ENCODE peak calls at places on chromosome 19, in four cellular contexts. G is SK-N-SH, X is H1, M is K562. F is an unnamed sample.

GRCh38 chr19:40580619-40581018 is 3.9 kb downstream of the SHKBP1 start:
- DNase-seq in G (no peak), X (no peak), M (no peak), F (no peak)

GRCh38 chr19:56566904-56567273 is 379 bp upstream of the ZNF470 start:
- DNase-seq in G (peak), X (no peak), M (no peak), F (no peak)

GRCh38 chr19:40567040-40567749 is 9.5 kb upstream of the SHKBP1 start:
- DNase-seq in G (peak), X (peak), M (peak), F (no peak)

GRCh38 chr19:17323973-17324327 is 10.7 kb downstream of the ANO8 start:
- DNase-seq in G (no peak), X (no peak), M (peak), F (no peak)

GRCh38 chr19:30226464-30227070 is 145.6 kb upstream of the ZNF536 start:
- DNase-seq in G (peak), X (peak), M (no peak), F (no peak)

GRCh38 chr19:7706188-7706530 is 4.2 kb upstream of the FCER2 start:
- DNase-seq in G (no peak), X (no peak), M (no peak), F (no peak)

GRCh38 chr19:41795031-41795461 is 1.3 kb upstream of the CEACAM3 start:
- DNase-seq in G (peak), X (peak), M (peak), F (peak)

GRCh38 chr19:46714523-46715106 is 2.3 kb downstream of the PRKD2 start:
- DNase-seq in G (no peak), X (peak), M (no peak), F (no peak)

GRCh38 chr19:29881386-29881785 is 60.7 kb upstream of the URI1 start:
- DNase-seq in G (no peak), X (no peak), M (no peak), F (no peak)

GRCh38 chr19:46381746-46382345 is 31.5 kb downstream of the CCDC8 start:
- DNase-seq in G (no peak), X (no peak), M (no peak), F (no peak)

GRCh38 chr19:3459322-3459881 is 20.9 kb downstream of the SMIM24 start:
- DNase-seq in G (peak), X (no peak), M (peak), F (no peak)

GRCh38 chr19:28644261-28644660 is 568.7 kb downstream of the UQCRFS1 start:
- DNase-seq in G (no peak), X (no peak), M (no peak), F (no peak)

GRCh38 chr19:28472843-28473242 is 740.1 kb downstream of the UQCRFS1 start:
- DNase-seq in G (no peak), X (no peak), M (no peak), F (no peak)

DNA sequence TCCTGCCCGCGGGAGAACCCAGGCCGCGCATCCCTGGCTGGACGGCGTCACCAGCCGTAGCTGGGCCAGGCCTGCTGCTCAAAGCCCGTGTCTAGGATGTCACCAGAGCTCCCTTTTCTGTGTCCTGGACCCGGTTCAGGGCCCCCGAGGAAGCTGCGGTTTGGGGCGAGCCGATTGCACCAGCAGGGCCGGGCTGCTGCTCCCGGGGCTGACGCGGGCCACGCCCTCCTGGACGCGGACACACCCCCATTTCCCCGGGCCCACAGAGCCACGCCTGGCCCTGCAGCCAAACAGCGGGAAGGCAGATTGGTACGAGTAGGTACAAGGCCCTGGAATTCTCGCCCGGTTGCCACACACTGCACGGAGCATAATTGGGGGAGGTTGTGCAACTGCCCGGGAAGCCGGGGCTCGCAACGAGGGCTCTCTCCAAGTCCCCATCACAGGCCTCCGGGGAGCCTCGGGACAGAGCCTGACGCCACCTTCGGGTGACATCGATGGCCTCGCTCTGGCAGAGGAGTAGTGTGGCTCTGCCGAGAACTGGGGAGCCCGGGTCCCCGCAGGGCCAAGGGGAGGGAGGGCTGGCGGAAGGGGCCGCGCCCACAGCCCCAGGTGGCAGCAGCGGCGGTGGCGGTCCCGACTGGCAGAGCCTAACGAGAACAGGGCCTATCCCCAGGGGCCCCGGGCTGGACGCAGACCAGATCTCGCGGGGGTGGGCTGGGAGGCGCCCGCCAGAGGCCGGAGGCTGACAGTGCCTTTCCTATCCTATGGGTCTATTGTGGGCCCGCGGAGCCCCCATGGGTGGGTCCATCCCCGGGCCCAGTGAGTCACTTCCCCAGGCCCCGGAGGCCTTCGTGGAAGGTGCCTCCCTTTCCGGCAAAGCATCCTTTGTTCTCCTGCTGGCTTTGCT is 23.5 kb downstream of the KCTD15 start:
- DNase-seq in G (peak), X (peak), M (peak), F (no peak)
- TF ChIP-seq NRF1 in G (no peak), X (no peak), M (peak), F (no peak)

GRCh38 chr19:58439576-58440554 is at the start of gene ZNF132:
- DNase-seq in G (peak), X (peak), M (no peak), F (peak)
- H2AFZ ChIP-seq in G (peak), X (peak), M (no peak), F (peak)

DNA sequence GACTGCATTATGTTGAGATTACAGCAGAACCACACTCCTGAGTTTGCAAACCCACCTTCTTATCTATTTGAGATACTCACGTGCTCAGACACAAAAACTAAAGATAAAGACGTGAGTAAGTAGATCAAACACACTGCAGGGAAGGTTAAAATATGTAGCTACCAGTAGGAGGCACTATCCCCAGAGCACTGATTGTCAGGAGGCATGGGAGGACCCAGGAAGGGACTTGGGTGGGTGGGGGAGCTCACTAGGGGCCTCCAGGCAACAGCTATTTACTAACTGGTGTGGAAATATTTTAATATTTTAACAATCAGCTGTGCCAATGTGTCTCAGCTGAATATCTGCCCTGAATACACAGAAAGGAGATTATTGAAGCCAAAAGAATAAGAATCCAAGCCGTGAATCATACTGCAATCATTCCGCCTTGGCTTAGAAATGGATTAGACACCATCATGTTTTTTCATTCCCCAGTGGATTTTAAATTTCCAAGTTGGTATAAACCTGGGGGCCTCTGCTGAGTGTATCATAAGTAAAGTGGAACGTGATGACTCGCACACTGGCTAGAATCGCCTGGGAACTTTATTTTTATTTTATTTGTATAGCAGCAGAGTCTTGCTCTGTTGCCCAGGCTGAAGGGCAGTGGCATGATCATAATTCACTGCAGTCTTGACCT is 73.2 kb upstream of the CACNA1A start:
- DNase-seq in G (no peak), X (no peak), M (peak), F (no peak)
- TF ChIP-seq NRF1 in G (no peak), X (no peak), M (no peak), F (no peak)

DNA sequence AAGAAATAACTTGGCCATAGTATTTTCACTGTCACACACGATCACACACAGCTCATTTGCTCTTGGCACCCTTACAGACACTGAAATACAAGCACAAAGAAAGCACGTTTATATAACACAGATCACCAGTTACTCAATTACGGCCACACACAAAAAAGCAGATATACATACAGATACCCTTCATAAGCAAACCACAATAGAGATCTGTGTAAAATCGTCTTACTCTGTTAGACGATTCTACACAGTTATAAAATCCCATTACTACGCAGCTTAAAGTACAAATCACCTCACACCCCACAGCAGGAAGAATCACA is 661 bp upstream of the ZNF420 start:
- DNase-seq in G (no peak), X (no peak), M (no peak), F (no peak)
- H2AFZ ChIP-seq in G (peak), X (peak), M (peak), F (peak)

GRCh38 chr19:38263696-38264485 is 482 bp upstream of the SPINT2 start:
- DNase-seq in G (peak), X (no peak), M (peak), F (no peak)

GRCh38 chr19:38266070-38266469 is 1.7 kb downstream of the SPINT2 start:
- DNase-seq in G (no peak), X (no peak), M (no peak), F (no peak)

GRCh38 chr19:38266981-38267597 is 2.7 kb downstream of the SPINT2 start:
- DNase-seq in G (no peak), X (no peak), M (peak), F (no peak)

GRCh38 chr19:38264486-38265212 is at the start of gene SPINT2:
- DNase-seq in G (peak), X (peak), M (no peak), F (no peak)

GRCh38 chr19:38265213-38265861 is 964 bp downstream of the SPINT2 start:
- DNase-seq in G (no peak), X (no peak), M (no peak), F (no peak)
- TF ChIP-seq NRF1 in G (no peak), X (no peak), M (no peak), F (no peak)

DNA sequence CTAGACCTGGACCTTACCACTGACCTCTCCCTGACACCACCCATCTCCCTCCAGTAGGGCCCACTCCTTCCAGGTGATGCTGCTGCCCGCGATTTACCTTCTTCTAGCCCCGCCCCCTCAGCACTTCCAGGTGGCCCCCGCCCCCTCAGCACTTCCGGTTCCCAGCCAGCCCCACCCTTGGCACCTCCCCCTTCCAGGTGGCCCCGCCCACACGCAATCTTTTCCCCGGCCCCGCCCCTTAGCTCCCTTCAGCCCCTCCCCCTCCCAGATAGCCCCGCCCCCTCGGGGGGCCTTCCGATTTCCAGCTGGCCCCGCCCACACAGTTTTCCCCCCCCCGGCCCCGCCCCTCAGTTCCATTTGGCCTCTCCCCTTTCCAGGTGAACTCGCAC is 565 bp downstream of the LIG1 start:
- DNase-seq in G (peak), X (peak), M (peak), F (no peak)
- H2AFZ ChIP-seq in G (peak), X (no peak), M (peak), F (peak)

GRCh38 chr19:51326216-51327065 is 15.0 kb downstream of the IGLON5 start:
- DNase-seq in G (no peak), X (no peak), M (peak), F (no peak)

GRCh38 chr19:51330366-51330765 is 11.6 kb downstream of the VSIG10L start:
- DNase-seq in G (no peak), X (no peak), M (no peak), F (no peak)

GRCh38 chr19:51329411-51329810 is 12.5 kb downstream of the VSIG10L start:
- DNase-seq in G (no peak), X (no peak), M (no peak), F (no peak)

GRCh38 chr19:51325161-51325979 is 13.9 kb downstream of the IGLON5 start:
- DNase-seq in G (no peak), X (no peak), M (no peak), F (no peak)

DNA sequence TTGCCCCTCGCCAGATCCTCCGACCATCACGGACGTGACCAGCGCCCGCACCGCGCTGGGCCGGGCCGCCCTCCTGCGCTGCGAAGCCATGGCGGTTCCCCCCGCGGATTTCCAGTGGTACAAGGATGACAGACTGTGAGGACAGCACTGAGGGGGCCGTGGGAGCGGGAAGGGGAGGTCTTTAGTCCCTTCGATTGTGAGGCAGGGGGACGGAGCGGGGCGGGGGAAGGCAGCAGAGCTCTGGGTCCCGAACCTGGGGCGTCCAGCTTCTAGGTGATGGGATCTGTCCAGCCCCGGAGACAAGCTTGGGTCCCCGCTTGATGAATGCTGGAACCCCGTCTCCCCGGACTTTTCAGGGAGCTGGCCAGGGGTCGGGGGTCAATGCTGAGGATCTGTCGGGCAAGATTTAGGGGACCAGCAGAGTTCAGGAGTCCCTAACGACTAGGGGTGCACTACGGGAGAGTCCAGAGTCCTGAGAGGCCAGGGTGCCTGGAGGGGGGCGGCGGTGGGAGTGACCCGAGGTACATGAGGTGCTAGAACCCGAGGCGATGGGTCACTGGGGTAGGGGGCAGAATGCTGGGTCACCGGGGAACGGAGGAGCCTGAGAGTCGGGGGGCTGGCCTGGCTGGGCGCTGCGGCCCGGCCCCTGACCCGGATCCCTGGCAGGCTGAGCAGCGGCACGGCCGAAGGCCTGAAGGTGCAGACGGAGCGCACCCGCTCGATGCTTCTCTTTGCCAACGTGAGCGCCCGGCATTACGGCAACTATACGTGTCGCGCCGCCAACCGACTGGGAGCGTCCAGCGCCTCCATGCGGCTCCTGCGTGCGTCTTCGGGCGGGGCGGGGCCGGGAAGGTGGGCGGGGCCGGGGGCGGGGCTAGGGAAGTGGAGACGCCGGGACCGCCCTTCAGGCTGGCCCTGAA is 14.6 kb downstream of the VSIG10L start:
- DNase-seq in G (no peak), X (peak), M (peak), F (no peak)
- TF ChIP-seq NRF1 in G (no peak), X (no peak), M (no peak), F (no peak)

DNA sequence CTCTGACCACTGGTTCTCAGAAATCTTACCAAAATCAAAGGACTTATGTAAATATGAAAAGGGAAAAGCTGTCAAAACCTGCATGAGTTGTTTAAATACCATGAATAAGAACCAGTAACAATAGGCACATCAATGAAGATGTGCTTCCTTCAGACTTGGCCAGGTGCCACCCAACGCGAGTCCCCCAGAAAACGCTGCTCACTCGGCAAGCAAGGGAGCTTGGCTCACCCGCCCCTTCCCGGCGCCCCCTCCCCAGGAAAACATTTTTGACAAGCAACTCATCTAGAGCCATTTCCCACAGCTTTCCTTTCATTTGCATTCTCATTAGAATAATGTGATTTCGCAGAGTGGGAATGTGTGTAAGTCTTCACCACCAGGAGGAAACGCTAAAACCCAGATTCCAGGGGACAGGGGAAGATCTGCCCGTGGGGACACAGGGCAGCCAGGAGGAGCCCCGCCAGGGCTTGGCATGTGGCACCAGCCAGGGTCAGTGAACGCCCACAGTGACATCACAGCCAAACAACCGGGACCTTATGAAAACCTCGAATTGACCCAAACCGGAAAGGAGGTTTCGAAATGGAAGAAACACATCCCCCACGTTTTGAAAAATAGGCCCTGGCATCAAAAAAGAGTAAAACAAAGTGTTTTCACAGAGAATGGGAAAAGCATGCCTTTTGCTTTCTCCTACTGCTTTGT is 366.2 kb upstream of the TSHZ3 start:
- DNase-seq in G (no peak), X (no peak), M (no peak), F (no peak)
- H2AFZ ChIP-seq in G (no peak), X (no peak), M (no peak), F (no peak)

F was measured in GM12878.